ENCODE peak calls at places on chromosomes 12 and 14, in four cellular contexts. One of them, this sample, is unnamed.

GRCh38 chr14:103121161-103121845 is 2.0 kb upstream of the TNFAIP2 start:
- DNase-seq in GM12878: no peak
- DNase-seq in K562: no peak
- DNase-seq in A549: peak; percentile 77
- DNase-seq in this sample: no peak

GRCh38 chr12:127145929-127146789 is 1120.8 kb upstream of the TMEM132C start:
- DNase-seq in GM12878: no peak
- DNase-seq in K562: peak; percentile 92
- DNase-seq in A549: peak; percentile 86
- DNase-seq in this sample: peak; percentile 15

GRCh38 chr14:56394826-56395543 is 184.6 kb upstream of the TMEM260 start:
- DNase-seq in GM12878: no peak
- DNase-seq in K562: no peak
- DNase-seq in A549: no peak
- DNase-seq in this sample: no peak

GRCh38 chr12:28137414-28137813 is 52.8 kb upstream of the CCDC91 start:
- DNase-seq in GM12878: no peak
- DNase-seq in K562: no peak
- DNase-seq in A549: no peak
- DNase-seq in this sample: no peak

GRCh38 chr12:11885261-11886038 is 185.3 kb upstream of the BCL2L14 start:
- DNase-seq in GM12878: no peak
- DNase-seq in K562: no peak
- DNase-seq in A549: peak; percentile 80
- DNase-seq in this sample: peak; percentile 76

GRCh38 chr12:2243275-2243674 is 190.5 kb downstream of the CACNA1C start:
- DNase-seq in GM12878: no peak
- DNase-seq in K562: no peak
- DNase-seq in A549: no peak
- DNase-seq in this sample: peak; percentile 32

GRCh38 chr12:110330544-110330943 is 49.5 kb downstream of the ATP2A2 start:
- DNase-seq in GM12878: no peak
- DNase-seq in K562: no peak
- DNase-seq in A549: no peak
- DNase-seq in this sample: peak; percentile 48

GRCh38 chr14:52313493-52313881 is 625 bp upstream of the PTGER2 start:
- DNase-seq in GM12878: no peak
- DNase-seq in K562: no peak
- DNase-seq in A549: no peak
- DNase-seq in this sample: peak; percentile 44

GRCh38 chr12:111886662-111887545 is 44.9 kb downstream of the MAPKAPK5 start:
- DNase-seq in GM12878: no peak
- DNase-seq in K562: no peak
- DNase-seq in A549: no peak
- DNase-seq in this sample: no peak

GRCh38 chr14:93332032-93332852 is 594 bp downstream of the BTBD7 start:
- DNase-seq in GM12878: no peak
- DNase-seq in K562: peak; percentile 60
- DNase-seq in A549: peak; percentile 20
- DNase-seq in this sample: peak; percentile 49
- TF ChIP-seq ELK1 in GM12878: no peak
- TF ChIP-seq ELK1 in K562: no peak
- TF ChIP-seq ELK1 in A549: no peak
- TF ChIP-seq ELK1 in this sample: no peak

GRCh38 chr12:84706374-84706773 is 206.2 kb downstream of the SLC6A15 start:
- DNase-seq in GM12878: no peak
- DNase-seq in K562: no peak
- DNase-seq in A549: no peak
- DNase-seq in this sample: no peak
- TF ChIP-seq ELK1 in GM12878: no peak
- TF ChIP-seq ELK1 in K562: no peak
- TF ChIP-seq ELK1 in A549: no peak
- TF ChIP-seq ELK1 in this sample: no peak

GRCh38 chr14:101465795-101466448 is 95.4 kb upstream of the DIO3 start:
- DNase-seq in GM12878: no peak
- DNase-seq in K562: no peak
- DNase-seq in A549: no peak
- DNase-seq in this sample: no peak
- TF ChIP-seq ELK1 in GM12878: no peak
- TF ChIP-seq ELK1 in K562: no peak
- TF ChIP-seq ELK1 in A549: no peak
- TF ChIP-seq ELK1 in this sample: no peak

GRCh38 chr14:60639677-60640076 is 9.6 kb downstream of the SIX1 start:
- DNase-seq in GM12878: no peak
- DNase-seq in K562: no peak
- DNase-seq in A549: no peak
- DNase-seq in this sample: no peak

GRCh38 chr14:60642270-60642789 is 6.9 kb downstream of the SIX1 start:
- DNase-seq in GM12878: no peak
- DNase-seq in K562: no peak
- DNase-seq in A549: no peak
- DNase-seq in this sample: no peak

GRCh38 chr14:60642790-60643397 is 6.4 kb downstream of the SIX1 start:
- DNase-seq in GM12878: no peak
- DNase-seq in K562: no peak
- DNase-seq in A549: no peak
- DNase-seq in this sample: no peak

GRCh38 chr14:60641722-60642269 is 7.5 kb downstream of the SIX1 start:
- DNase-seq in GM12878: no peak
- DNase-seq in K562: no peak
- DNase-seq in A549: no peak
- DNase-seq in this sample: no peak

DNA sequence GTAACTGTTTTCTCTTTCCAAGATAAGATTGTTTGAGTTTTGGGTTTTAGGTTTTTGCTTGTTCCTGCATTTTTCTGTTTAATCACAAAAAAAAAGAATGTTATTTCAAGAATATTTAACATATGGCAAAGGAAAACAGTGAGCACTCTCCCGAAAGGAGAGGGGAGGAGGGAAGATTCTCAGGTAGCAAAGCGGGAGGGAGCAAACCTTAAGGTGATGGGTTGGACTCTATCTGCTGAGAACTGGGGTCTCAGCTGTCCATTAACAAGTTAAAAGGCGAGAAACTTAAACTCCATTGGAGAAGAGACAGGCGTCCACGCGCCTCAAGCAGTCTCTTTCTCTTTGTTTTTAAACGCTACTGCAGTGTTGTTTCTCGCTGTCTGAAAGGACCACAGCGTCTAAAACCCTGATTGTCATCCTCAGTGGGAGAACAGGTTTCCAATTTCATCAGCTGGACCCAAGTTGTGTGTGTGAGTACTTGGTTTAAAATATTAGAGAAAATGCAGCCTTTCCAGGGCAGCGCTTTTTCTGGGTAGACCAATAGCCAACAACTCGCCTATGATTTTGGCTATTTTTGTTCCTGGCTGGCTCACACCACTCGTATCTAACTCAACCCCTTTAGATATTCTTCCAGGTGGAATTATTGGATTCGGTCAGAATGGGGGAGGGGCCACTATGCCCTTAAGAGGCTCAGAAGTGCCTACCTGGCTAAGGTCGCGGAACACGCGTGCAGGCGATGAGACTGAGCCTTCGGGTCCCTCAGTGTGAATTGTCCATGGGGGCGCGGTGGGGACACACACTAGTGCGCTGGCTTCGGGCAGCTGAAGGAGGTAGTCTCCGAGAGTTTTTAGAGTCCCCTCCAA is 8.2 kb downstream of the SIX1 start:
- DNase-seq in GM12878: no peak
- DNase-seq in K562: no peak
- DNase-seq in A549: no peak
- DNase-seq in this sample: no peak
- TF ChIP-seq ELK1 in GM12878: no peak
- TF ChIP-seq ELK1 in K562: no peak
- TF ChIP-seq ELK1 in A549: no peak
- TF ChIP-seq ELK1 in this sample: no peak

GRCh38 chr12:131893605-131894312 is 663 bp upstream of the ULK1 start:
- DNase-seq in GM12878: no peak
- DNase-seq in K562: no peak
- DNase-seq in A549: no peak
- DNase-seq in this sample: no peak

GRCh38 chr12:131892711-131893604 is 1.5 kb upstream of the ULK1 start:
- DNase-seq in GM12878: no peak
- DNase-seq in K562: no peak
- DNase-seq in A549: no peak
- DNase-seq in this sample: no peak

GRCh38 chr12:131894981-131895639 is 688 bp downstream of the ULK1 start:
- DNase-seq in GM12878: no peak
- DNase-seq in K562: no peak
- DNase-seq in A549: peak; percentile 49
- DNase-seq in this sample: no peak

GRCh38 chr12:131895640-131896079 is 1.2 kb downstream of the ULK1 start:
- DNase-seq in GM12878: no peak
- DNase-seq in K562: no peak
- DNase-seq in A549: no peak
- DNase-seq in this sample: no peak

DNA sequence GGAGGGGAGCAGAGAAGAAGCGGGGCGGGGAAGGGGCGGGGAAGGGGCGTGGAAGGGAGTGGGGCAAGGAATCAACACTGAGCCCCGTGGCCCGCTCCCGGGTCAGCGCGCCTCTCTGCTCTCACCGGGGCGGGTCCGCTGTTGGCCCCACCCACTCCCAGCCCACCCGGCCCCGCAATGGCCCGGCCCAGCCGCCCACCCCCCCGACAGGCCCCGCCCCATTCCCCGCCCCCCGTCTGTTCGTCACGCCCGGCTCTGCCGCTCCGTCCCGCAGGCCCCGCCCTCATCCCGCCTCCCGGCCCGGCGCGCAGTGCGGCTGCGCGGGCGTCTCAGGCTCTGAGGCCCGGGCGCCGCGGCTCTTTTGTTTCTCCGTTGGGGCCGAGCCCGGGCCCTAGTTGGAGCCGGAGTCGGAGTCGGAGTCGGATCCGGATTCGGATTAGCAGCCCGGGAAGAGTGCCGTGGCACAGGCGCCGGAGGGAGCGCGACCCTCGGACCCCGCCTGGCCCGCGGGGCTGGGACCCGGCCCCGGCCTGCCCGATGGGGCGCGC is at the start of gene ULK1:
- DNase-seq in GM12878: peak; percentile 16
- DNase-seq in K562: peak; percentile 100
- DNase-seq in A549: peak; percentile 90
- DNase-seq in this sample: peak; percentile 80
- TF ChIP-seq ELK1 in GM12878: no peak
- TF ChIP-seq ELK1 in K562: no peak
- TF ChIP-seq ELK1 in A549: no peak
- TF ChIP-seq ELK1 in this sample: no peak

DNA sequence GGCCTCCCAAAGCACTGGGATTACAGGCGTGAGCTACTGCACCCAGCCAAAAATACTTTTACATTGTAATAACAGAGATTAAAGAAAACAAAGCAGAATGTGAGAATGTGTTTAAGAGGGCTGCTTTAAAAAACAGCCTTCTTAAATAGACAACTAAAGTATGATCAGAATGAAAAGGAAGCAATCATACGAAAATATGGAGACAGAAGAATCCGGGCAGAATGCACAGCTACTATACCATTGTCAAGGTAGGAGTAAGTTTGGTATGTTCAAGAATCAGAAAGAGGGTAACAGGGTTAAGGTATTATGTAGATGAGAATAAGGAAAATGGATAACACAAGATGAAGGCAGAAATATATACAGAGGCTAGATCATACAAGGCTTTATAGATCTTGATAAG is 8.5 kb downstream of the SEC23A start:
- DNase-seq in GM12878: no peak
- DNase-seq in K562: no peak
- DNase-seq in A549: no peak
- DNase-seq in this sample: no peak
- TF ChIP-seq ELK1 in GM12878: no peak
- TF ChIP-seq ELK1 in K562: no peak
- TF ChIP-seq ELK1 in A549: no peak
- TF ChIP-seq ELK1 in this sample: no peak

This sample was measured in IMR-90.